ENCODE peak calls at places on chromosomes 12 and 14, in four cellular contexts. I is GM12865, O is renal cortical epithelial cell, P is GM10248. H is an unnamed sample.

GRCh38 chr12:51381226-51382079 is 9.8 kb downstream of the GALNT6 start:
- DNase-seq in I (no peak), O (peak; percentile 66), P (no peak), H (no peak)

GRCh38 chr12:42266579-42267230 is 28.7 kb upstream of the YAF2 start:
- DNase-seq in I (no peak), O (no peak), P (no peak), H (no peak)

GRCh38 chr14:74875941-74876913 is at the start of gene PROX2:
- DNase-seq in I (no peak), O (no peak), P (no peak), H (no peak)

GRCh38 chr14:33938131-33938949 is 12.5 kb downstream of the EGLN3 start:
- DNase-seq in I (no peak), O (peak; percentile 72), P (no peak), H (no peak)

GRCh38 chr14:69439516-69440270 is 41.2 kb downstream of the SLC39A9 start:
- DNase-seq in I (no peak), O (no peak), P (no peak), H (no peak)

GRCh38 chr12:132489078-132489601 is 811 bp upstream of the FBRSL1 start:
- DNase-seq in I (peak; percentile 44), O (no peak), P (no peak), H (no peak)

GRCh38 chr14:71711619-71712018 is 220.6 kb upstream of the RGS6 start:
- DNase-seq in I (no peak), O (peak; percentile 91), P (no peak), H (no peak)

GRCh38 chr12:115474525-115475353 is 790.8 kb upstream of the TBX3 start:
- DNase-seq in I (no peak), O (no peak), P (no peak), H (no peak)

GRCh38 chr12:96056646-96057455 is 21.5 kb upstream of the LTA4H start:
- DNase-seq in I (no peak), O (no peak), P (no peak), H (no peak)

H was measured in GM13977.